ENCODE peak calls at places on chromosomes 2 and 18, in five cellular contexts. One of them, this sample, is unnamed.

GRCh38 chr18:61882296-61883004 is 10.4 kb downstream of the RNF152 start:
- DNase-seq in Karpas-422: no peak
- DNase-seq in SK-N-MC: no peak
- DNase-seq in GM23248: peak
- DNase-seq in fibroblast of lung: no peak
- DNase-seq in this sample: no peak

GRCh38 chr2:241885701-241886643 is 16.4 kb downstream of the RTP5 start:
- DNase-seq in Karpas-422: no peak
- DNase-seq in SK-N-MC: no peak
- DNase-seq in GM23248: no peak
- DNase-seq in fibroblast of lung: no peak
- DNase-seq in this sample: no peak

GRCh38 chr2:110678457-110679336 is 834 bp upstream of the BUB1 start:
- DNase-seq in Karpas-422: peak
- DNase-seq in SK-N-MC: no peak
- DNase-seq in GM23248: peak
- DNase-seq in fibroblast of lung: peak
- DNase-seq in this sample: peak

GRCh38 chr2:74704216-74704615 is 50.2 kb downstream of the SEMA4F start:
- DNase-seq in Karpas-422: no peak
- DNase-seq in SK-N-MC: no peak
- DNase-seq in GM23248: no peak
- DNase-seq in fibroblast of lung: no peak
- DNase-seq in this sample: no peak

GRCh38 chr18:41870817-41871216 is 84.2 kb upstream of the PIK3C3 start:
- DNase-seq in Karpas-422: no peak
- DNase-seq in SK-N-MC: no peak
- DNase-seq in GM23248: peak
- DNase-seq in fibroblast of lung: no peak
- DNase-seq in this sample: no peak

GRCh38 chr2:33719067-33719466 is 120.0 kb upstream of the FAM98A start:
- DNase-seq in Karpas-422: peak
- DNase-seq in SK-N-MC: no peak
- DNase-seq in GM23248: no peak
- DNase-seq in fibroblast of lung: no peak
- DNase-seq in this sample: no peak

GRCh38 chr18:62512532-62512931 is 10.3 kb upstream of the ZCCHC2 start:
- DNase-seq in Karpas-422: no peak
- DNase-seq in SK-N-MC: no peak
- DNase-seq in GM23248: no peak
- DNase-seq in fibroblast of lung: no peak
- DNase-seq in this sample: no peak

GRCh38 chr18:48339692-48340091 is 69.5 kb downstream of the ZBTB7C start:
- DNase-seq in Karpas-422: no peak
- DNase-seq in SK-N-MC: no peak
- DNase-seq in GM23248: no peak
- DNase-seq in fibroblast of lung: no peak
- DNase-seq in this sample: no peak

GRCh38 chr2:222848862-222849261 is 12.0 kb upstream of the ACSL3 start:
- DNase-seq in Karpas-422: no peak
- DNase-seq in SK-N-MC: no peak
- DNase-seq in GM23248: no peak
- DNase-seq in fibroblast of lung: no peak
- DNase-seq in this sample: no peak

GRCh38 chr2:88125924-88126771 is 1.7 kb downstream of the FABP1 start:
- DNase-seq in Karpas-422: no peak
- DNase-seq in SK-N-MC: no peak
- DNase-seq in GM23248: no peak
- DNase-seq in fibroblast of lung: no peak
- DNase-seq in this sample: no peak

DNA sequence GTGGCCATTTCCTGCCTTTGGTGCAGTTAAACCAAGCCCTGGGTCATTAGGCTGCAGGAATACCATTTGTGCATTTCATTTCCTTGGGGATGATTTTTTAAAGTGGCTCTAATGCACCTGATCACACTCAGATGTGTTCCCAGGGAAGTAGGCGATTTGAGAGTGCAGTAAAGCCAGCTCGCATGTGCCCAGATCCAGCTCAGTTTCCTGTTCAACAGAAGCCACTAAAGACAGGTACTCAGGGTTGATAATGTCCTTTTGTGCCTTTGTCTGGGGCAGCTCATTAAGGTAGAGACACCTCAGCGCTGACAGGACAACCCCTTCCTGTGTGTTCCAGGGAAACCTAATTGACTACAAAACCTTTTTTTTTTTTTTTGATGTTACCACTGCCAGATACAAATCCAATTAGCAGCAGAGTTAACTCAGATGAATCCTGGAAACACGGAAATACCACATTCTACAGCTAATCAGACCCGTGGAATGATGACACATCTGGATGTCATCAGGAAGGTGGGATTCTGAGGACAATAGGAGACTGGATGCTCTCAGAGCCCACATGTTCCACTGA is 15.2 kb upstream of the CHRNA1 start:
- DNase-seq in Karpas-422: no peak
- DNase-seq in SK-N-MC: no peak
- DNase-seq in GM23248: peak
- DNase-seq in fibroblast of lung: no peak
- DNase-seq in this sample: no peak
- H3K9ac ChIP-seq in Karpas-422: no peak
- H3K9ac ChIP-seq in SK-N-MC: no peak
- H3K9ac ChIP-seq in GM23248: peak
- H3K9ac ChIP-seq in fibroblast of lung: peak
- H3K9ac ChIP-seq in this sample: no peak

GRCh38 chr2:230863442-230864121 is 1.2 kb upstream of the ITM2C start:
- DNase-seq in Karpas-422: no peak
- DNase-seq in SK-N-MC: no peak
- DNase-seq in GM23248: no peak
- DNase-seq in fibroblast of lung: no peak
- DNase-seq in this sample: no peak
- H3K9ac ChIP-seq in Karpas-422: no peak
- H3K9ac ChIP-seq in SK-N-MC: no peak
- H3K9ac ChIP-seq in GM23248: no peak
- H3K9ac ChIP-seq in fibroblast of lung: no peak
- H3K9ac ChIP-seq in this sample: no peak

GRCh38 chr18:31499157-31499524 is 1.2 kb downstream of the DSG2 start:
- DNase-seq in Karpas-422: no peak
- DNase-seq in SK-N-MC: no peak
- DNase-seq in GM23248: no peak
- DNase-seq in fibroblast of lung: no peak
- DNase-seq in this sample: no peak

GRCh38 chr18:31498450-31499156 is 626 bp downstream of the DSG2 start:
- DNase-seq in Karpas-422: no peak
- DNase-seq in SK-N-MC: no peak
- DNase-seq in GM23248: no peak
- DNase-seq in fibroblast of lung: no peak
- DNase-seq in this sample: no peak

GRCh38 chr18:31497711-31498449 is at the start of gene DSG2:
- DNase-seq in Karpas-422: no peak
- DNase-seq in SK-N-MC: no peak
- DNase-seq in GM23248: peak
- DNase-seq in fibroblast of lung: no peak
- DNase-seq in this sample: peak

GRCh38 chr18:31500161-31500688 is 2.2 kb downstream of the DSG2 start:
- DNase-seq in Karpas-422: peak
- DNase-seq in SK-N-MC: no peak
- DNase-seq in GM23248: no peak
- DNase-seq in fibroblast of lung: no peak
- DNase-seq in this sample: peak

GRCh38 chr18:31497404-31497710 is 620 bp upstream of the DSG2 start:
- DNase-seq in Karpas-422: no peak
- DNase-seq in SK-N-MC: no peak
- DNase-seq in GM23248: no peak
- DNase-seq in fibroblast of lung: no peak
- DNase-seq in this sample: no peak
- H3K9ac ChIP-seq in Karpas-422: no peak
- H3K9ac ChIP-seq in SK-N-MC: no peak
- H3K9ac ChIP-seq in GM23248: no peak
- H3K9ac ChIP-seq in fibroblast of lung: no peak
- H3K9ac ChIP-seq in this sample: peak

GRCh38 chr2:190333928-190334327 is 9.5 kb upstream of the INPP1 start:
- DNase-seq in Karpas-422: no peak
- DNase-seq in SK-N-MC: no peak
- DNase-seq in GM23248: no peak
- DNase-seq in fibroblast of lung: no peak
- DNase-seq in this sample: no peak

GRCh38 chr2:190328748-190329147 is 9.1 kb upstream of the HIBCH start:
- DNase-seq in Karpas-422: no peak
- DNase-seq in SK-N-MC: no peak
- DNase-seq in GM23248: peak
- DNase-seq in fibroblast of lung: peak
- DNase-seq in this sample: no peak

GRCh38 chr2:190333395-190333794 is 10.0 kb upstream of the INPP1 start:
- DNase-seq in Karpas-422: no peak
- DNase-seq in SK-N-MC: no peak
- DNase-seq in GM23248: no peak
- DNase-seq in fibroblast of lung: no peak
- DNase-seq in this sample: no peak

GRCh38 chr2:190325588-190325987 is 6.0 kb upstream of the HIBCH start:
- DNase-seq in Karpas-422: no peak
- DNase-seq in SK-N-MC: no peak
- DNase-seq in GM23248: no peak
- DNase-seq in fibroblast of lung: no peak
- DNase-seq in this sample: no peak

GRCh38 chr2:190327995-190328394 is 8.4 kb upstream of the HIBCH start:
- DNase-seq in Karpas-422: no peak
- DNase-seq in SK-N-MC: no peak
- DNase-seq in GM23248: no peak
- DNase-seq in fibroblast of lung: no peak
- DNase-seq in this sample: no peak
- H3K9ac ChIP-seq in Karpas-422: no peak
- H3K9ac ChIP-seq in SK-N-MC: no peak
- H3K9ac ChIP-seq in GM23248: no peak
- H3K9ac ChIP-seq in fibroblast of lung: no peak
- H3K9ac ChIP-seq in this sample: no peak

GRCh38 chr2:10810175-10811161 is 2.1 kb downstream of the PDIA6 start:
- DNase-seq in Karpas-422: peak
- DNase-seq in SK-N-MC: no peak
- DNase-seq in GM23248: peak
- DNase-seq in fibroblast of lung: peak
- DNase-seq in this sample: peak
- H3K9ac ChIP-seq in Karpas-422: peak
- H3K9ac ChIP-seq in SK-N-MC: peak
- H3K9ac ChIP-seq in GM23248: peak
- H3K9ac ChIP-seq in fibroblast of lung: no peak
- H3K9ac ChIP-seq in this sample: peak